ENCODE peak calls at places on chromosomes 3 and 15, in six cellular contexts. C is HL-60, N is fibroblast of pulmonary artery, I is astrocyte of the cerebellum, F is mesendoderm, J is psoas muscle. M is an unnamed sample.

GRCh38 chr3:127170794-127171193 is 22.1 kb upstream of the PRR23E start:
- DNase-seq in C (no peak), N (peak; percentile 24), I (peak; percentile 16), F (peak; percentile 74), J (no peak), M (no peak)

GRCh38 chr15:36831125-36831914 is 251.9 kb downstream of the CDIN1 start:
- DNase-seq in C (no peak), N (peak; percentile 32), I (no peak), F (no peak), J (no peak), M (peak; percentile 60)

GRCh38 chr3:61315874-61316273 is 64.6 kb upstream of the FHIT start:
- DNase-seq in C (no peak), N (peak; percentile 2), I (no peak), F (peak; percentile 70), J (no peak), M (peak; percentile 13)

GRCh38 chr3:146138904-146139303 is 22.1 kb downstream of the PLOD2 start:
- DNase-seq in C (no peak), N (no peak), I (no peak), F (no peak), J (no peak), M (no peak)

GRCh38 chr15:60370804-60371700 is 26.7 kb downstream of the ANXA2 start:
- DNase-seq in C (no peak), N (peak; percentile 99), I (peak; percentile 100), F (no peak), J (peak; percentile 77), M (peak; percentile 84)

GRCh38 chr3:121998030-121998580 is 23.9 kb downstream of the ILDR1 start:
- DNase-seq in C (peak; percentile 76), N (peak; percentile 45), I (no peak), F (no peak), J (no peak), M (peak; percentile 74)

GRCh38 chr3:64595253-64595694 is 92.5 kb downstream of the ADAMTS9 start:
- DNase-seq in C (no peak), N (peak; percentile 95), I (peak; percentile 99), F (peak; percentile 23), J (peak; percentile 53), M (peak; percentile 72)

GRCh38 chr3:153901152-153901551 is 220.0 kb upstream of the ARHGEF26 start:
- DNase-seq in C (no peak), N (peak; percentile 5), I (no peak), F (no peak), J (no peak), M (no peak)

GRCh38 chr15:66161575-66162118 is 91.9 kb downstream of the MEGF11 start:
- DNase-seq in C (no peak), N (no peak), I (no peak), F (no peak), J (no peak), M (no peak)

GRCh38 chr3:72739521-72740466 is 108.5 kb downstream of the SHQ1 start:
- DNase-seq in C (no peak), N (no peak), I (no peak), F (peak; percentile 29), J (no peak), M (no peak)

GRCh38 chr3:191762323-191762960 is 301.5 kb downstream of the PYDC2 start:
- DNase-seq in C (no peak), N (peak; percentile 85), I (peak; percentile 89), F (peak; percentile 43), J (no peak), M (peak; percentile 76)

GRCh38 chr15:41917767-41918430 is 24.0 kb upstream of the SPTBN5 start:
- DNase-seq in C (peak; percentile 52), N (peak; percentile 74), I (no peak), F (no peak), J (peak; percentile 89), M (peak; percentile 78)

GRCh38 chr15:47726399-47726823 is 9.1 kb downstream of the SEMA6D start:
- DNase-seq in C (no peak), N (no peak), I (no peak), F (peak; percentile 62), J (no peak), M (peak; percentile 82)

GRCh38 chr3:11367116-11367781 is 95.1 kb downstream of the ATG7 start:
- DNase-seq in C (peak; percentile 18), N (peak; percentile 97), I (no peak), F (peak; percentile 65), J (peak; percentile 71), M (peak; percentile 67)

GRCh38 chr3:149968216-149968615 is 2.5 kb downstream of the PFN2 start:
- DNase-seq in C (no peak), N (no peak), I (peak; percentile 24), F (peak; percentile 35), J (no peak), M (peak; percentile 54)
- H3K4me3 ChIP-seq in C (no peak overlapping the region), N (peak overlapping the region; percentile 73), I (peak overlapping the region; percentile 85), F (peak overlapping the region; percentile 0), J (peak overlapping the region; percentile 90), M (no peak overlapping the region)

GRCh38 chr3:125310623-125311076 is 64.5 kb downstream of the ZNF148 start:
- DNase-seq in C (peak; percentile 25), N (no peak), I (no peak), F (peak; percentile 2), J (no peak), M (no peak)
- H3K4me3 ChIP-seq in C (peak overlapping the region; percentile 39), N (no peak overlapping the region), I (no peak overlapping the region), F (no peak overlapping the region), J (peak overlapping the region; percentile 33), M (no peak overlapping the region)

GRCh38 chr3:148694116-148694515 is 3.6 kb upstream of the AGTR1 start:
- DNase-seq in C (no peak), N (no peak), I (no peak), F (no peak), J (no peak), M (no peak)

GRCh38 chr3:148698190-148698806 is 595 bp downstream of the AGTR1 start:
- DNase-seq in C (no peak), N (no peak), I (no peak), F (peak; percentile 3), J (peak; percentile 16), M (no peak)

DNA sequence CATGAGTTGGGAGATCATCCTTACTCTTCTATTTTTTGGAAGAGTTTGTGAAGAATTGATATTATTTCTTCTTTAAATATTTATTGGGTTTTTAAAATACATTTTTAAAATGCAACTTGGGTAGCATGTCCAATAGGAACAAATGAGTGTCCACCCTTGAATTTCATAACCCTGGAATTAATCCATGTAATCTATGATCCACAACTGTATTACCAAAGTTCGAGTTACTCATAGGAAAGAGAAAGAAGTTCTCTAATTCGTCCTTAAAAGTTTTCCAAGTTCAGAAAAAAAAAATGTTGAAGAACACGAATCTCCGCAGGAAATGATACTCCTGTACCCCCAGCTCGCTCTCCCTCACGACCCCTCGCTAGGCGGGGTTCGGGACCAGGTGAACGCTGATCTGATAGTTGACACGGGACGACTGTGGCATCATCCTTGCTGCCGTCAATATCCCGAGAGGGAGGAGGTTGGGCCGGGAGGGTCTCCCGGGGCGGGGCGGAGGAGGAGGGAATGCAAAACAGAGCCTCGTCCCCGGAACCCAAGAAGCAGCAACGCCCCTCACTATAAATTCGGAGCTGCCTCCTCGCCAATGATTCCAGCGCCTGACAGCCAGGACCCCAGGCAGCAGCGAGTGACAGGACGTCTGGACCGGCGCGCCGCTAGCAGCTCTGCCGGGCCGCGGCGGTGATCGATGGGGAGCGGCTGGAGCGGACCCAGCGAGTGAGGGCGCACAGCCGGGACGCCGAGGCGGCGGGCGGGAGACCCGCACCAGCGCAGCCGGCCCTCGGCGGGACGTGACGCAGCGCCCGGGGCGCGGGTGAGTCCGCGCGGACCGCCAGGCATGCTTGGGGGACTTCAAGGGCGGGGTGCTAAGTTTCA is at the start of gene AGTR1:
- DNase-seq in C (no peak), N (peak; percentile 53), I (peak; percentile 3), F (peak; percentile 86), J (peak; percentile 91), M (no peak)
- H3K4me3 ChIP-seq in C (no peak within 1 kb of the TSS), N (peak within 1 kb of the TSS; percentile 59), I (peak within 1 kb of the TSS; percentile 67), F (peak within 1 kb of the TSS; percentile 15), J (peak within 1 kb of the TSS; percentile 69), M (no peak within 1 kb of the TSS)

GRCh38 chr3:147372525-147373027 is 33.8 kb downstream of the ZIC4 start:
- DNase-seq in C (no peak), N (no peak), I (no peak), F (no peak), J (no peak), M (no peak)
- H3K4me3 ChIP-seq in C (no peak overlapping the region), N (no peak overlapping the region), I (no peak overlapping the region), F (no peak overlapping the region), J (no peak overlapping the region), M (no peak overlapping the region)

GRCh38 chr3:38578081-38578475 is 71.4 kb downstream of the SCN5A start:
- DNase-seq in C (no peak), N (no peak), I (no peak), F (no peak), J (no peak), M (no peak)

GRCh38 chr3:38580450-38581382 is 68.8 kb downstream of the SCN5A start:
- DNase-seq in C (no peak), N (no peak), I (no peak), F (no peak), J (no peak), M (no peak)

GRCh38 chr3:38578551-38578950 is 70.9 kb downstream of the SCN5A start:
- DNase-seq in C (no peak), N (no peak), I (no peak), F (no peak), J (no peak), M (no peak)

GRCh38 chr3:38579551-38580449 is 69.7 kb downstream of the SCN5A start:
- DNase-seq in C (peak; percentile 6), N (no peak), I (no peak), F (peak; percentile 76), J (no peak), M (no peak)

GRCh38 chr3:38579146-38579545 is 70.3 kb downstream of the SCN5A start:
- DNase-seq in C (no peak), N (peak; percentile 19), I (peak; percentile 24), F (peak; percentile 71), J (peak; percentile 69), M (no peak)
- H3K4me3 ChIP-seq in C (no peak overlapping the region), N (no peak overlapping the region), I (no peak overlapping the region), F (no peak overlapping the region), J (no peak overlapping the region), M (no peak overlapping the region)

DNA sequence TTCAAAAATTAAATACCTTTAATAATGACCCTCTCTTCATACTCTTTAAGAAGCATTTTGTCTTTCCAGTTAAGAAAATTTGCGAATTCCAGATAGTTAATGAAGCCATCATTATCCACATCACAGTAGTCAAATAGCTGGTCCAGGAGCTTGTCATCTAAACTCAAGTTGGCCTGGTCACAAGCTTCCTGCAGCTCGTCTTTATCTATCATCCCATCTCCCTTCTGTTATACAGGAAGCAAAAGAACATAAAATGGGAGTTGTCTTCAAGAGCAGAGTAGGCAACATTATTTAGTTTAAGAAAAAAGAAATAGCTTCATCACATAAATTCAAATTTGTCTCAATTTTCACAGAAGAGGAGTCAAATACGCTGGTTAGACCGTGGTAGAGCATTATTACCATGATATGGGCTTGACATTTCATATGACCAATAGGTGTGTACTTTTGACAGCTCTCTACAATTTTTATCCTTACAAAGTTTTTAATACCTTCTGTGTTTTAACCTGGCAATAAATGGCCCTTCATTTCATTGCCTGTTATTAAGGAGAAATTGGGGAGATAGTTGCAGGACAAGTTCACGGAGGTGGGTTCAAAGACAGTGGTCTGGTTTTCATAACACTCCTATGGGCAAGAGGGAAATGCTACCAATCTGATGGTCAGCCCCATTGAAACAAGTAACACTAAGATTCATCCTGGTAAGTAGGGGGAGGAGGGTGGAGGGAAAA is 45.4 kb downstream of the EFHB start:
- DNase-seq in C (no peak), N (no peak), I (no peak), F (no peak), J (no peak), M (peak; percentile 4)
- H3K4me3 ChIP-seq in C (no peak overlapping the region), N (peak overlapping the region; percentile 37), I (peak overlapping the region; percentile 13), F (no peak overlapping the region), J (peak overlapping the region; percentile 36), M (no peak overlapping the region)